ENCODE peak calls at places on chromosomes 12 and 14, in nine cellular contexts. A is GM23338, Y is OCI-LY7, Q is HCT116, X is PC-9, C is GM23248, T is PC-3, F is hepatocyte, L is MM.1S. S is an unnamed sample. For H3K9me2, the result is how much of the 10 kb centered on the place peaks cover.

GRCh38 chr12:9244894-9245293 is 36.7 kb upstream of the PZP start:
- DNase-seq in Y (no peak), F (no peak), A (no peak), C (peak), Q (no peak), L (no peak), X (no peak), T (peak), S (no peak)

GRCh38 chr12:127230843-127231260 is 1036.1 kb upstream of the TMEM132C start:
- DNase-seq in C (peak), A (no peak), T (peak), F (no peak), L (no peak), Y (no peak), Q (peak), X (peak), S (no peak)

GRCh38 chr14:41393512-41393911 is 213.2 kb upstream of the LRFN5 start:
- DNase-seq in Q (no peak), Y (no peak), X (no peak), F (no peak), C (no peak), A (no peak), T (peak), L (no peak), S (no peak)

GRCh38 chr12:54048694-54049093 is 4.9 kb upstream of the HOXC4 start:
- DNase-seq in Q (no peak), A (no peak), L (no peak), C (no peak), Y (no peak), T (no peak), X (no peak), F (no peak), S (no peak)

GRCh38 chr14:72604133-72604532 is 289.8 kb downstream of the DPF3 start:
- DNase-seq in A (no peak), X (no peak), Q (no peak), Y (no peak), F (no peak), T (no peak), L (no peak), C (no peak), S (no peak)

GRCh38 chr14:88631091-88631490 is 68.3 kb downstream of the ZC3H14 start:
- DNase-seq in X (no peak), A (no peak), C (no peak), F (no peak), L (no peak), Y (no peak), Q (no peak), T (no peak), S (no peak)

GRCh38 chr12:26691234-26691970 is 141.6 kb downstream of the ITPR2 start:
- DNase-seq in X (peak), L (no peak), C (peak), A (peak), T (peak), Q (peak), F (peak), Y (no peak), S (no peak)

GRCh38 chr14:72154645-72155378 is 222.6 kb downstream of the RGS6 start:
- DNase-seq in Y (no peak), Q (no peak), F (no peak), C (no peak), A (no peak), X (no peak), T (no peak), L (no peak), S (no peak)

GRCh38 chr12:92908108-92908507 is 21.0 kb downstream of the EEA1 start:
- DNase-seq in X (no peak), Q (no peak), Y (no peak), F (no peak), T (no peak), L (no peak), A (no peak), C (no peak), S (no peak)

GRCh38 chr12:62146323-62146722 is 113.9 kb upstream of the USP15 start:
- DNase-seq in L (no peak), F (no peak), Y (no peak), T (no peak), X (no peak), C (no peak), A (no peak), Q (no peak), S (no peak)

GRCh38 chr14:24398298-24398942 is 383 bp upstream of the NYNRIN start:
- DNase-seq in Q (no peak), F (peak), L (no peak), T (no peak), C (no peak), X (no peak), A (peak), Y (no peak), S (no peak)

GRCh38 chr14:100424504-100425453 is 101.6 kb downstream of the SLC25A47 start:
- DNase-seq in Y (no peak), L (no peak), X (peak), Q (no peak), F (no peak), A (no peak), C (peak), T (peak), S (no peak)

GRCh38 chr14:89853976-89854693 is 100.4 kb downstream of the EFCAB11 start:
- DNase-seq in A (no peak), C (peak), L (no peak), X (no peak), Q (no peak), F (no peak), Y (no peak), T (no peak), S (no peak)

GRCh38 chr12:64187370-64187769 is 34.7 kb downstream of the KICS2 start:
- DNase-seq in X (peak), C (peak), A (no peak), Y (no peak), T (peak), Q (no peak), L (no peak), F (no peak), S (no peak)

GRCh38 chr12:2334291-2335088 is 281.7 kb downstream of the CACNA1C start:
- DNase-seq in F (no peak), L (no peak), Y (no peak), A (no peak), T (no peak), Q (no peak), C (peak), X (no peak), S (no peak)

GRCh38 chr12:108643941-108644742 is 10.4 kb upstream of the SELPLG start:
- DNase-seq in C (peak), X (no peak), Q (peak), F (no peak), T (peak), L (no peak), A (no peak), Y (no peak), S (no peak)

GRCh38 chr12:131929530-131930456 is 717 bp downstream of the PUS1 start:
- DNase-seq in A (no peak), X (no peak), C (peak), Y (peak), Q (no peak), F (peak), T (peak), L (no peak), S (peak)
- H3K9me2 ChIP-seq in A (under half), X (under half), C (under half), Y (under half), Q (under half), F (under half), T (under half), L (under half), S (under half)

DNA sequence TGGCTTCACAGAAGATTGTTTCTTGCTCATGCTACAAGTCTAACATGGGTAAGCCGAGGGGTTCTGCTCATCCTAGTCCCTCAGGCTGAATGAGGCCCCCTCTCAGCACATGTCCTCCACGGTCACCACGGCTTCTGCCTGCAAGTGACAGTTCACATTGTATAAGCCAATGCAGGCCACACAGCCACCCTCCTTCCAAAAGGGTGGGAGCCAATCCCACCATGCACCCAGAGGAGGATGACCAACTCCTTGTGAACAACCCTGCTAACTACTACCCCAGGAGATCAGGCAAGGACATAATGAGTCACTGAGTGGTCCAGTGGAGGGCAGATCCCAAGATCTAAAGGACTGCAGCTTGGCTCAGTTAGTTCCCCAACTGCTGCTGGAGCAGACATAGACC is 6.1 kb downstream of the SPRING1 start:
- DNase-seq in X (no peak), T (no peak), F (no peak), A (no peak), Q (no peak), C (no peak), Y (no peak), L (no peak), S (no peak)
- H3K9me2 ChIP-seq in X (under half), T (under half), F (under half), A (under half), Q (under half), C (under half), Y (under half), L (under half), S (under half)

DNA sequence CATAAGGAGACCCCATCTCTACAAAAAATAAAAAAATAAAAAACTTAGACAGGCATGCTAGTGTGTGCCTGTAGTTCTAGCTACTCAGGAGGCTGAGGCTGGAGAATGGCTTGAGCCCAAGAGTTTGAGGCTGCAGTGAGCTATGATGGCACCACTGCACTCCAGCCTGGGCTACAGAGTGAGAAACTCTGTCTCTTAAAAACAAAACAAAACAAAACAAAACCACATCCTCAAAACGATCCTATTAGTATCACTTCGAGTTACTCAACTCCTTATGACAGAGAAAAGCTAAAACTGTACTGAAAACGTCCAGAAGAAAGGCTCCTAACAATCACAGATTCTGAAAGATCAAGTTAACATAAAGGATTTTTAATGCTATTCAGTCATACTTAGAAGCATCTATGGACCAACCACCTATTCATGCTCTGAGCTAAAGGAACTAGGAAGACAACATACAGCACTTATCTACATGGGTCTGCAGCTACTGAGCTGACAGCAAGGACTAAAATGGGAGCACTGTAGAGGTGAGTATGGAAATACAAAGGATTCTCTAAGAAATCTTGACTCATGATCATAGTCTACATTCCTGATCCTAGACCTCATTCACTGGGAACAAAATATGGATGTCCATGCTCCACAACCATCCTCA is 75.3 kb upstream of the DUSP6 start:
- DNase-seq in A (no peak), X (no peak), T (no peak), Y (no peak), Q (no peak), L (peak), C (peak), F (no peak), S (no peak)
- H3K9me2 ChIP-seq in A (under half), X (under half), T (under half), Y (under half), Q (under half), L (under half), C (under half), F (under half), S (under half)

GRCh38 chr14:85466678-85467077 is 63.3 kb upstream of the FLRT2 start:
- DNase-seq in X (no peak), L (no peak), Y (no peak), Q (no peak), C (peak), T (peak), A (no peak), F (no peak), S (no peak)

GRCh38 chr14:85464135-85464534 is 65.8 kb upstream of the FLRT2 start:
- DNase-seq in F (no peak), Y (no peak), C (no peak), L (no peak), X (no peak), A (no peak), T (no peak), Q (no peak), S (no peak)

GRCh38 chr14:85471156-85471555 is 58.8 kb upstream of the FLRT2 start:
- DNase-seq in F (no peak), L (no peak), C (peak), Q (no peak), T (no peak), X (no peak), Y (no peak), A (no peak), S (no peak)

GRCh38 chr14:85471744-85472143 is 58.2 kb upstream of the FLRT2 start:
- DNase-seq in X (peak), Y (no peak), C (peak), T (peak), A (no peak), Q (no peak), F (peak), L (no peak), S (no peak)

DNA sequence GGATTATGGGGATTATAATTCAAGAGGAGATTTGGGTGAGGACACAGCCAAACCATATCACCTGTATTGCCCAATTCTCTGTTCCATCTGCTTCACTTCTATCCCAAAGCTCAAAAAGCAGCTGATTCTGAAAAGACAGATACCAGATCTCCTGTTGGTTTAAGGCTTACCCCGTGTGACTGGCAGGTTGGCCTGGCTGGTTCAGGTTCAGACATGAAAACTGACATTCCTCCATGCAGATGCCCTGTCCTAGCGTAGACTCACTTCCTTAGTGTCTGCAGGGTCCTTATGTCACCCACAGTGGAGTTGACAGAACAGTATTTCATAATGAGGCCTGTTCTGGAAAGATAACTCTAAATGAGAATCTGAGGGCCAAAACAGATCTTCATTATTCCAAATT is 61.1 kb upstream of the FLRT2 start:
- DNase-seq in Y (no peak), F (no peak), T (no peak), C (no peak), Q (no peak), X (no peak), A (no peak), L (no peak), S (no peak)
- H3K9me2 ChIP-seq in Y (under half), F (under half), T (under half), C (under half), Q (under half), X (under half), A (under half), L (under half), S (under half)

GRCh38 chr12:46896680-46897079 is 70.9 kb upstream of the SLC38A4 start:
- DNase-seq in L (no peak), T (no peak), Y (no peak), Q (no peak), X (no peak), F (no peak), C (no peak), A (no peak), S (no peak)
- H3K9me2 ChIP-seq in L (under half), T (under half), Y (under half), Q (under half), X (under half), F (under half), C (under half), A (under half), S (under half)